ENCODE peak calls at places on chromosomes 11 and 22, in eight cellular contexts. M is HFF-Myc, F is SJSA1, Y is IMR-90, V is PC-3, D is adipocyte, G is AG09309, A is heart right ventricle. Z is an unnamed sample.

GRCh38 chr11:71489311-71490043 is 36.5 kb downstream of the NADSYN1 start:
- DNase-seq in M (peak), F (no peak), Y (peak), V (peak), D (no peak), G (no peak), A (no peak), Z (no peak)

GRCh38 chr11:122746050-122746478 is 90.5 kb downstream of the UBASH3B start:
- DNase-seq in M (no peak), F (no peak), Y (no peak), V (no peak), D (no peak), G (no peak), A (no peak), Z (no peak)

GRCh38 chr11:89293966-89294679 is 116.4 kb downstream of the TYR start:
- DNase-seq in M (no peak), F (no peak), Y (peak), V (no peak), D (peak), G (no peak), A (peak), Z (no peak)

GRCh38 chr22:46173152-46173551 is 22.8 kb downstream of the PPARA start:
- DNase-seq in M (no peak), F (no peak), Y (no peak), V (no peak), D (no peak), G (no peak), A (no peak), Z (no peak)

GRCh38 chr11:130314184-130314748 is 451 bp downstream of the ZBTB44 start:
- DNase-seq in M (no peak), F (peak), Y (peak), V (peak), D (peak), G (no peak), A (peak), Z (peak)

GRCh38 chr11:69801513-69802335 is 17.5 kb downstream of the FGF3 start:
- DNase-seq in M (no peak), F (peak), Y (no peak), V (peak), D (peak), G (no peak), A (no peak), Z (no peak)

GRCh38 chr11:61153593-61154090 is 7.6 kb downstream of the VPS37C start:
- DNase-seq in M (no peak), F (no peak), Y (no peak), V (no peak), D (peak), G (peak), A (no peak), Z (peak)

GRCh38 chr11:17978553-17979287 is 34.1 kb downstream of the SERGEF start:
- DNase-seq in M (no peak), F (peak), Y (peak), V (peak), D (peak), G (no peak), A (peak), Z (no peak)

GRCh38 chr22:37051629-37052385 is at the start of gene KCTD17:
- DNase-seq in M (no peak), F (peak), Y (peak), V (peak), D (peak), G (no peak), A (peak), Z (peak)

GRCh38 chr11:20259506-20259905 is 99.2 kb upstream of the DBX1 start:
- DNase-seq in M (peak), F (no peak), Y (no peak), V (no peak), D (no peak), G (no peak), A (no peak), Z (no peak)

GRCh38 chr11:30960387-30960992 is 374.3 kb upstream of the MPPED2 start:
- DNase-seq in M (no peak), F (no peak), Y (peak), V (peak), D (peak), G (peak), A (no peak), Z (no peak)

GRCh38 chr11:59267738-59268475 is 55.2 kb upstream of the MPEG1 start:
- DNase-seq in M (no peak), F (peak), Y (no peak), V (peak), D (no peak), G (no peak), A (no peak), Z (no peak)

GRCh38 chr11:57144075-57144474 is 37.7 kb upstream of the LRRC55 start:
- DNase-seq in M (no peak), F (no peak), Y (no peak), V (no peak), D (no peak), G (no peak), A (no peak), Z (no peak)

GRCh38 chr11:38582151-38582550 is 1984.1 kb upstream of the RAG2 start:
- DNase-seq in M (no peak), F (no peak), Y (no peak), V (peak), D (peak), G (no peak), A (no peak), Z (no peak)

GRCh38 chr11:12211331-12212065 is 101.1 kb downstream of the MICAL2 start:
- DNase-seq in M (no peak), F (no peak), Y (no peak), V (no peak), D (no peak), G (no peak), A (no peak), Z (peak)

GRCh38 chr11:112321521-112322172 is 61.0 kb upstream of the PLET1 start:
- DNase-seq in M (peak), F (no peak), Y (peak), V (peak), D (peak), G (peak), A (no peak), Z (no peak)

GRCh38 chr11:65316979-65317786 is 2.5 kb downstream of the CDC42EP2 start:
- DNase-seq in M (peak), F (no peak), Y (peak), V (peak), D (peak), G (peak), A (peak), Z (no peak)

GRCh38 chr11:15884131-15884530 is 472.2 kb downstream of the SOX6 start:
- DNase-seq in M (no peak), F (no peak), Y (no peak), V (no peak), D (no peak), G (no peak), A (no peak), Z (no peak)

GRCh38 chr22:42697542-42698013 is 23.1 kb downstream of the A4GALT start:
- DNase-seq in M (peak), F (peak), Y (peak), V (peak), D (peak), G (no peak), A (peak), Z (peak)

GRCh38 chr22:46826438-46826837 is 64.0 kb downstream of the TBC1D22A start:
- DNase-seq in M (no peak), F (no peak), Y (no peak), V (no peak), D (no peak), G (no peak), A (no peak), Z (no peak)

GRCh38 chr11:65419773-65420481 is 2.7 kb upstream of the NEAT1 start:
- DNase-seq in M (peak), F (peak), Y (peak), V (peak), D (peak), G (peak), A (peak), Z (peak)

GRCh38 chr11:67301951-67302516 is 1.3 kb upstream of the SSH3 start:
- DNase-seq in M (no peak), F (no peak), Y (peak), V (peak), D (no peak), G (no peak), A (peak), Z (peak)

GRCh38 chr11:1206391-1207271 is 16.2 kb upstream of the MUC5B start:
- DNase-seq in M (no peak), F (peak), Y (no peak), V (no peak), D (no peak), G (no peak), A (no peak), Z (peak)

GRCh38 chr22:41405588-41405987 is 23.8 kb downstream of the TEF start:
- DNase-seq in M (no peak), F (no peak), Y (no peak), V (no peak), D (no peak), G (no peak), A (no peak), Z (no peak)

GRCh38 chr11:1644601-1645356 is 15.2 kb downstream of the KRTAP5-5 start:
- DNase-seq in M (no peak), F (no peak), Y (no peak), V (no peak), D (no peak), G (no peak), A (no peak), Z (no peak)

GRCh38 chr11:13208921-13209320 is 68.7 kb upstream of the BMAL1 start:
- DNase-seq in M (no peak), F (no peak), Y (no peak), V (no peak), D (no peak), G (no peak), A (no peak), Z (no peak)

GRCh38 chr22:49571326-49571725 is 256.3 kb downstream of the BRD1 start:
- DNase-seq in M (no peak), F (peak), Y (no peak), V (no peak), D (no peak), G (no peak), A (no peak), Z (peak)

GRCh38 chr11:77113382-77114088 is 10.9 kb downstream of the OMP start:
- DNase-seq in M (no peak), F (no peak), Y (peak), V (peak), D (peak), G (no peak), A (no peak), Z (no peak)

GRCh38 chr22:31734512-31734911 is 15.4 kb downstream of the PRR14L start:
- DNase-seq in M (no peak), F (no peak), Y (peak), V (peak), D (peak), G (no peak), A (no peak), Z (no peak)

GRCh38 chr11:35748644-35749043 is 86.1 kb downstream of the TRIM44 start:
- DNase-seq in M (no peak), F (no peak), Y (no peak), V (no peak), D (no peak), G (no peak), A (no peak), Z (no peak)

GRCh38 chr11:35088676-35089075 is 50.3 kb upstream of the CD44 start:
- DNase-seq in M (no peak), F (peak), Y (peak), V (peak), D (no peak), G (no peak), A (no peak), Z (no peak)

GRCh38 chr11:67563354-67564114 is 20.1 kb upstream of the GSTP1 start:
- DNase-seq in M (peak), F (peak), Y (peak), V (peak), D (peak), G (peak), A (peak), Z (peak)

GRCh38 chr11:118396097-118396501 is 5.3 kb upstream of the ATP5MG start:
- DNase-seq in M (no peak), F (no peak), Y (no peak), V (no peak), D (no peak), G (no peak), A (no peak), Z (no peak)

GRCh38 chr11:119222308-119222707 is 16.2 kb downstream of the CBL start:
- DNase-seq in M (peak), F (no peak), Y (peak), V (peak), D (peak), G (no peak), A (no peak), Z (no peak)

GRCh38 chr11:113577356-113578163 is 102.4 kb upstream of the DRD2 start:
- DNase-seq in M (no peak), F (no peak), Y (no peak), V (no peak), D (no peak), G (no peak), A (no peak), Z (no peak)

DNA sequence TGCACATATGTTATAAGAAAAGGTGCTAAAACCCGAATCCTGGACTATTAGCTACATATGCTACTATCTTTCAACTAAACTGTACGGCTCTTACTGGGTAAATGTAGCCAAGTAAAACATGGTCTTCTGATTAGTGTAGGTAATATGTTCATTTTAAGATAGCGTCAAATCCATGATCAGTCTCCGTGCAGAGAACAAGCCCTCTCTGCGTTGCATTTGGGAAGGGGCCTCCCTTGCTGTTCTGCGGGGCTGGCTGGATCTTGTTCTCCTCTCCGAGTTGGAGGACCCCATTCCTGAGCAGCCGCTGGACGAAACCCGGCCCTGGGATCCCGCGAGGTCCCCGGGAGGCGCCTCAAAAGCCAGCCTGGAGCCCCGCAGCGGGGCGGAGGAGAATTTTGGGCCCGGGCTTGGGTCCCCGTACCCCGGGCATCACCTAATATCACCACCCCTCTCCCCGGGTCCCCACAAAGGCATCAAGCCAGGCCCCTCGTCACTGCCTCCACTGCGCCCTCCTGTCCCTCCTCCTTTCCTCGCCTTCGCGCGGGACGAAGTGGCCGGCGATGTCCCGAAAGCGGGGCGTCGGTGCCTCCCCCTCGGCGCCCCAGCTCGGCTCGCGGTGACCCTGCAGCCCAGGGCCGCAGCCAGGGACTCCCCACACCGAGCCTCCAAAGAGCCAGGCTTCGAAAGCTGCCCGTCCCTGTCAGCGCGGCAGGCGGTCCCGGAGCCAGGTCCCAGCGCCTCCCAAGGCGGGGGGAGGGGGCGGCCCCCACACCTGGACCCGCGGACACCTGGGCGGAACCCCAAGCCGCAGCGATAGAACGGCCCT is 54.5 kb upstream of the FBXO3 start:
- DNase-seq in M (no peak), F (no peak), Y (no peak), V (no peak), D (peak), G (no peak), A (no peak), Z (no peak)
- H3K4me3 ChIP-seq in M (peak), F (peak), Y (peak), V (peak), D (peak), G (peak), A (peak), Z (peak)

DNA sequence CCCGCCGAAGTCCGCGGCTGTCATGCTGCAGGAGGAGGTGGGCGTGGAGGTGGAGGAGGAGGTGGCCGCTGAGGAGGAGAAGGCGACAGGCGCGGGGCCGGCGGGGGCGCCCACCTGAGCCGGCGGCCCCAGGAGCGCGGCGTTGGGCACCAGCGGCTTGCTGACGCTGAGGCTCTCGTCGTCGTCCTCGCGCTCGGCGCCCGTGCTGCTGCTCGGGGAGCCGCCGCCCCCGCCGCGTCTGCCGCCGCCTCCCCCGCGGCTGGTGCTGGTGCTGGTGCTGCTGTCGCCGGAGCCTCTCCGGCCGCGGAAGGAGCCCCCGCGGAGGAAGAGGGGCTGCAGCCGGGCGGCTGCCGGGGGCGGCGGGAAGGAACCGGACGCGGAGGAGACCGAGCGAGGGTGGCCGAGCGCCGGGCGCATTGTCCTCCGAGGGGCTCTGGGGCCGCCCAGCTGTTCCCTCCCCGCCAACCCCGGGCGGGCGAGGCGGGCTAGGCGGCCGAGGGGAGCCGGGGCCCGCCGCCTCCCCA is 387 bp downstream of the TMEM121B start:
- DNase-seq in M (no peak), F (no peak), Y (no peak), V (no peak), D (peak), G (no peak), A (no peak), Z (no peak)
- H3K4me3 ChIP-seq in M (peak), F (peak), Y (peak), V (no peak), D (peak), G (peak), A (peak), Z (peak)

DNA sequence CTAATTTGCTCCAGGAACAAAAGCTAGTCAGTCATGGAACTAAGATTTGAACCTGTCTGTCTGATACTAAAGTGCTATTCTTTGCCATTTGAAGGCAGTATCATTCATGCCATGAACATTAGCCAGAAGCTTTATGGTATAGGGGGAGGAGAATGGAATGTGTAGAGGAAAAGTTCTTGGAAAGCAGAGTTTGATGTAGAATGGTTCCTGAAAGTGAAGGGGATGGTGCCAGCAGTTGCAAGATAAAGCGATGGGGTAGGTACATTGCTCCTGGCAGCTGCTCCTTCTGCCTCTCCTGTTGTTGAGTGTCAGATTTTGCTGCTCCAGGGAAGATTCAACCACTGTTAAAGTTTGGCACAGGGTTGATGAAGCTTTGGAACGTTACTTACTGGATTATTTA is 53.4 kb downstream of the ARHGAP42 start:
- DNase-seq in M (no peak), F (no peak), Y (peak), V (peak), D (peak), G (no peak), A (no peak), Z (no peak)
- H3K4me3 ChIP-seq in M (no peak), F (no peak), Y (no peak), V (no peak), D (peak), G (no peak), A (no peak), Z (no peak)

DNA sequence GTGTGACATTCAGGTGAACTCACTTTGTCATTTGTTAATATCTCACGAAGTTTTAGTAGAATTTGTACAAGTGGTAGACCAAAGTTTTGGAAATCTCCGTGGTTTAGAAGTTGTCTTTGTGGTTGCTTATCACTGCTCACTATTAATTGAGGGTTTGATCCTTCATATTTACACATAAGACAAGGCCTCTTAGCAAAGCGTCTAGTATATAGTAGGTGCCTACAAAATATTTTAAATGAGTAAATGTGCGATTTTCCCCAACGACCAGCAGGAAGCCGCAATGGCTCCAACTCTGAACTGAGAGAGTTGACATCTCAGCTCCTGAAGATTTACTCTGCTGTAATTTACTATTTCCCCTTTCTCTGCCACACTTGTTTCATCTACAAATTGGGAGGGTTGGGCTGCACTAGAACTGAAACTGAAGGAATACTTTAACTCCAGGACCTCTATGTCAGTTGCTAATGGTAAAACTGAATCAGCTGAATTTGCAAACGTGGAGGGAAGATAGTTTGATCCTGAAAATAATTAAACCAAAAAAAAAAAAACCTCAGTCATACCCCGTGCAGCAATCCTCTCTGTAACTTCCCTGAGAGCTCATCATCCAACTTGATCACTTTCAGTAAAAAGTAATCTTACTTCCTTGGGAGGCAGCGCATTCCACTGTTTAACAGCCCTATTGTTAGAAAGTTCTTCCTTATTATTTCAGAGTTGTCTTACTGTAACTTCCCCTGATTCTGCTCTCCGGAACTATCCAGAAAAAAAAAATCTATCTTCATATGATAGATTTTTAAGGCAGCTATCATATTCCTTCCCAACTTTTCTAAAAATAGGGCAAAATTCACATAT is 1.3 kb upstream of the SBF2 start:
- DNase-seq in M (no peak), F (no peak), Y (no peak), V (no peak), D (peak), G (no peak), A (no peak), Z (no peak)
- H3K4me3 ChIP-seq in M (peak), F (peak), Y (peak), V (peak), D (peak), G (peak), A (peak), Z (peak)

GRCh38 chr22:20180640-20181039 is 29.8 kb upstream of the CCDC188 start:
- DNase-seq in M (no peak), F (no peak), Y (no peak), V (no peak), D (no peak), G (no peak), A (no peak), Z (no peak)
- H3K4me3 ChIP-seq in M (no peak), F (no peak), Y (no peak), V (no peak), D (no peak), G (no peak), A (no peak), Z (no peak)

GRCh38 chr22:29480512-29481264 is 670 bp downstream of the NEFH start:
- DNase-seq in M (no peak), F (no peak), Y (peak), V (no peak), D (no peak), G (no peak), A (peak), Z (no peak)
- H3K4me3 ChIP-seq in M (peak), F (no peak), Y (peak), V (no peak), D (peak), G (no peak), A (peak), Z (peak)

GRCh38 chr22:38842512-38843200 is 1.2 kb downstream of the NPTXR start:
- DNase-seq in M (no peak), F (no peak), Y (no peak), V (no peak), D (no peak), G (no peak), A (no peak), Z (no peak)
- H3K4me3 ChIP-seq in M (no peak), F (peak), Y (peak), V (peak), D (peak), G (no peak), A (peak), Z (peak)

Z was measured in tibial artery.